ENCODE peak calls at places on chromosomes 3 and 15, in five cellular contexts. V is astrocyte, D is endodermal cell, C is IMR-90, W is H9. H is an unnamed sample.

GRCh38 chr3:67075295-67075694 is 77.2 kb downstream of the KBTBD8 start:
- DNase-seq in V (no peak), D (no peak), C (no peak), W (no peak), H (no peak)

GRCh38 chr3:14317057-14317553 is 85.3 kb upstream of the SLC6A6 start:
- DNase-seq in V (peak), D (peak), C (no peak), W (no peak), H (no peak)

GRCh38 chr3:166362698-166363097 is 525.5 kb upstream of the BCHE start:
- DNase-seq in V (peak), D (no peak), C (no peak), W (no peak), H (no peak)

GRCh38 chr15:65132841-65133549 is 613 bp downstream of the PDCD7 start:
- DNase-seq in V (peak), D (peak), C (peak), W (peak), H (peak)

GRCh38 chr3:98903705-98904481 is 2.4 kb upstream of the DCBLD2 start:
- DNase-seq in V (no peak), D (no peak), C (no peak), W (peak), H (no peak)

GRCh38 chr3:87287025-87287424 is 10.6 kb upstream of the POU1F1 start:
- DNase-seq in V (peak), D (no peak), C (peak), W (no peak), H (peak)

GRCh38 chr3:109939817-109940216 is 602.5 kb upstream of the DPPA4 start:
- DNase-seq in V (no peak), D (no peak), C (no peak), W (no peak), H (no peak)

GRCh38 chr3:116139607-116140006 is 305.7 kb downstream of the LSAMP start:
- DNase-seq in V (no peak), D (no peak), C (peak), W (no peak), H (no peak)

GRCh38 chr15:51731549-51732267 is 5.7 kb downstream of the LYSMD2 start:
- DNase-seq in V (peak), D (no peak), C (peak), W (no peak), H (no peak)

GRCh38 chr3:94184781-94185180 is 121.9 kb downstream of the NSUN3 start:
- DNase-seq in V (peak), D (no peak), C (peak), W (no peak), H (peak)

GRCh38 chr3:115113367-115113766 is 33.7 kb downstream of the ZBTB20 start:
- DNase-seq in V (peak), D (no peak), C (peak), W (no peak), H (no peak)

GRCh38 chr15:38888701-38889154 is 324.1 kb upstream of the RASGRP1 start:
- DNase-seq in V (no peak), D (no peak), C (no peak), W (no peak), H (no peak)

GRCh38 chr3:147619925-147620580 is 210.9 kb downstream of the ZIC1 start:
- DNase-seq in V (no peak), D (no peak), C (no peak), W (no peak), H (no peak)

GRCh38 chr3:13343601-13344000 is 76.5 kb downstream of the NUP210 start:
- DNase-seq in V (no peak), D (no peak), C (no peak), W (no peak), H (no peak)

GRCh38 chr3:46865034-46865507 is 1.8 kb upstream of the MYL3 start:
- DNase-seq in V (no peak), D (peak), C (no peak), W (no peak), H (no peak)

GRCh38 chr3:10262027-10262426 is 13.8 kb downstream of the TATDN2 start:
- DNase-seq in V (no peak), D (no peak), C (no peak), W (no peak), H (no peak)

GRCh38 chr15:65962187-65962586 is 92.9 kb downstream of the RAB11A start:
- DNase-seq in V (no peak), D (no peak), C (no peak), W (no peak), H (peak)

GRCh38 chr3:130846181-130846580 is 47.7 kb upstream of the ATP2C1 start:
- DNase-seq in V (no peak), D (no peak), C (no peak), W (no peak), H (no peak)

GRCh38 chr3:59654120-59654952 is 604.5 kb upstream of the CFAP20DC start:
- DNase-seq in V (peak), D (no peak), C (peak), W (no peak), H (no peak)

GRCh38 chr3:158672293-158673176 is at the start of gene LXN:
- DNase-seq in V (peak), D (peak), C (peak), W (peak), H (peak)

GRCh38 chr3:110198717-110199587 is 861.6 kb upstream of the DPPA4 start:
- DNase-seq in V (peak), D (no peak), C (no peak), W (no peak), H (no peak)

DNA sequence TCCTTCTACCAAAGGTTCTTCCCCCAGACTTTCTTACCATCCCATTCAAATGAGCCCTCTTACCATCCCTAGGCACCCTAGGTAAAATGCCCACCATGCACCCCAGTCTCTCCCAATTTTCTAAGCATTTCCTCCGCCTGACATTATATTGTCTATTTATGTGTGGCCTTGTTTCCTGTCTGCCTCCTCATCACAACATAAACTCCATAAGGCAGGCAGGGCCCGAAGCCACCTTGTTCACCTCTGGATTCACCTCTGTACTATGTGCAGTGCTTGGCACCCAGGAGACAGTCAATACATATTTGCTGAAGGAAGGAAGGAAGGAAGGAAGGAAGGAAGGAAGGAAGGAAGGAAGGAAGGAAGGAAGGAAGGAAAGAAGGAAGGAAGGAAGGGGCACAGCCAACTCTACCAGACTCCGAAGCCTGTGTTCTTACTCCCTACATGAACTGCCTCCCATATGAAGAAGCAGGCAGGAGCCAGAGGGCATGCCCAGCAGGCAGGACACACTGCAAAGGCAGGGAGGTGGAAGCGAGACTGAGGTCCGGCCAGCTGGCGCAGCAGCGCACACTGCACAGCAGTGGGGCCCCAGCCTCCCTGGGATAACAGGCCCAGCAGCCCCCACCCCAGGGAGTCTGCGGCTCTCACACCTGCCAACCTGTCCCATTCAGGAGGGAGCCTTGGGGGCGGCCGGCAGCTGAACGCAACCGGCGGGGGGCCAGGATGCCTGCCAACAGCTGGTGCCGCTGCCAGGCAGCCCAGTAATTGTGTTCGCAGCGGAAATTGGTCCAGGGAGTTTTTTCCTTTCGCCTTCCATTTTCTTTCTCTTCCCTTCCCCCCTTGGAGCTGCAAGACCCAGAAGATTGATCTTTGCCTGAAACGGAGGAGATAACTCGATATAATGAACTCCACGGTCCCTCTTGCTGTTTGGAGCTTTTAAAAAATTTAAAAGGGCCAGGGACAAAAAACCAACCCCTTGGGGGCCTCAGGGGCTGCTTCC is 106.0 kb upstream of the LINGO1 start:
- DNase-seq in V (no peak), D (peak), C (no peak), W (peak), H (no peak)
- H3K9ac ChIP-seq in V (no peak), D (no peak), C (no peak), W (no peak), H (no peak)

GRCh38 chr15:74789741-74790079 is 7.8 kb downstream of the CSK start:
- DNase-seq in V (no peak), D (no peak), C (no peak), W (no peak), H (no peak)

GRCh38 chr15:74790080-74790916 is 8.4 kb downstream of the CSK start:
- DNase-seq in V (peak), D (no peak), C (peak), W (no peak), H (no peak)

GRCh38 chr15:74792227-74793016 is 10.5 kb downstream of the CSK start:
- DNase-seq in V (no peak), D (no peak), C (no peak), W (no peak), H (no peak)

GRCh38 chr15:74791667-74792066 is 9.8 kb downstream of the CSK start:
- DNase-seq in V (no peak), D (no peak), C (no peak), W (no peak), H (no peak)

DNA sequence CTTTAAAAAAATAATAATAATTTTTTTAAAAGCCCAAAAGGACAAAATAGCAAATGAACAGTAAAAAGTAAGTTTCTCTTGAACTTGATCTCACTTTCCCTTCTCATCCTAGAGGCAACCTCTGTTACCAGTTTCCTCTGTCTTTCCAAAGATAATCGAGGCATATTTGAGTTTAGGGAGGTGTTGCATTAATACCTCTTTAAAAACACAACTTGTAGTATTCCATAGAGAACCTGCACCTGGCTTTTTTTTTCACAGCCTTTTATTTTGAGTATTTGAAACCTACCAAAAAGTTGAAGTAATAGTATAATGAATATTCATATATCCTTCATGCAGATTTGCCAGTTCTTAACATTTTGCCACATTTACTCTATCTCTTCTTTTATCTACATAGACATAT is 9.1 kb downstream of the CSK start:
- DNase-seq in V (no peak), D (no peak), C (no peak), W (no peak), H (no peak)
- H3K9ac ChIP-seq in V (peak), D (no peak), C (no peak), W (no peak), H (no peak)

GRCh38 chr15:67100124-67100791 is 34.9 kb downstream of the SMAD3 start:
- DNase-seq in V (no peak), D (no peak), C (no peak), W (no peak), H (no peak)
- H3K9ac ChIP-seq in V (no peak), D (no peak), C (no peak), W (no peak), H (no peak)

DNA sequence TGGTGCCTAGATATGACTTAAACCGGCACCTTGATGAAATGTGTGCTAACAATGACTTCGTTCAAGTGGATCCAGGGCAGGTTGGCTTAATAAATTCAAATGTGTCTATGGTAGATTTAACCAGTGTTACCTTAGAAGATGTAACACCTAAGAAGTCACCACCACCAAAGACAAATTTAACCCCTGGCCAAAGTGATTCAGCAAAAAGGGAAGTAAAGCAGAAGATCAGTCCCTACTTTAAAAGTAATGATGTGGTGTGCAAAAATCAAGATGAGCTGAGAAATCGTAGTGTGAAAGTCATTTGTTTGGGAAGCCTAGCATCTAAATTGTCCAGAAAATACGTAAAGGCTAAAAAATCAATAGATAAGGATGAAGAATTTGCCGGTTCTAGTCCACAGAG is 1.1 kb downstream of the FAN1 start:
- DNase-seq in V (no peak), D (no peak), C (no peak), W (no peak), H (no peak)
- H3K9ac ChIP-seq in V (no peak), D (no peak), C (no peak), W (no peak), H (peak)

DNA sequence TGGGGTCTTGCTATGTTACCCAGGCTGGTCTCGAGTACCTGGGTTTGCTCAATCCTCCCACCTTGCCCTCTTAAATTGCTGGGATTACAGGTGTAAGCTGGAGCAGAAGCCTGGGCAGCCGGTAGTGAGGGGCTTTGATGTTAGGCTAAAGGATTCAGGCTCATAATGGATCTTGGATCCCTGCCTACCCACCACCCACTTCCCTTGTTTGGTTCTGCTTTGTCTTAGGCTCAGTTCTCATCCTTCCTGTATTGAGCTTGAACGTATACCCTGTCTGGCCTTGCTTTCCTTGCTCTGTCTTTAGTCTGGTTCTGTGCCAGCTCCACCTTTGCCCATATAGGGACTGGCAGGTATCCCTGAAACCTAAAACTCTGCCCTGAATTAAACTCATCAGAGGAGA is 1.7 kb downstream of the PPCDC start:
- DNase-seq in V (no peak), D (no peak), C (no peak), W (no peak), H (no peak)
- H3K9ac ChIP-seq in V (peak), D (no peak), C (no peak), W (peak), H (no peak)